ENCODE peak calls at places on chromosomes 6 and 20, in nine cellular contexts. F, H, I, M, P, E, V, Z and O are unnamed samples. For H3K9me3, the result is how much of the 10 kb centered on the place peaks cover.

GRCh38 chr6:144879436-144879835 is 594.3 kb downstream of the UTRN start:
- DNase-seq in I (no peak), Z (no peak), V (no peak), E (no peak), F (no peak), H (no peak), M (no peak), P (no peak), O (no peak)

GRCh38 chr6:18469486-18469885 is 82.3 kb downstream of the RNF144B start:
- DNase-seq in Z (no peak), H (no peak), I (no peak), E (no peak), V (no peak), M (no peak), F (no peak), P (no peak), O (no peak)

GRCh38 chr6:38489951-38490350 is 149.8 kb downstream of the BTBD9 start:
- DNase-seq in M (no peak), I (peak), F (no peak), E (no peak), Z (peak), P (no peak), H (no peak), V (no peak), O (no peak)

GRCh38 chr6:144647406-144647964 is 362.4 kb downstream of the UTRN start:
- DNase-seq in M (no peak), Z (no peak), H (no peak), I (peak), V (no peak), E (no peak), F (no peak), P (no peak), O (no peak)

GRCh38 chr6:39819676-39820075 is 27.5 kb downstream of the DAAM2 start:
- DNase-seq in P (no peak), E (no peak), M (no peak), H (no peak), V (no peak), I (no peak), Z (no peak), F (no peak), O (no peak)

GRCh38 chr20:53100476-53100911 is 128.3 kb downstream of the TSHZ2 start:
- DNase-seq in F (no peak), H (no peak), P (no peak), I (no peak), E (no peak), V (no peak), Z (no peak), M (peak), O (no peak)

GRCh38 chr20:50221501-50222323 is 31.1 kb downstream of the CEBPB start:
- DNase-seq in F (peak), M (no peak), P (peak), V (peak), H (peak), I (peak), E (no peak), Z (no peak), O (no peak)

GRCh38 chr6:53598584-53598983 is 53.7 kb upstream of the GCLC start:
- DNase-seq in E (no peak), M (no peak), P (no peak), H (no peak), F (no peak), Z (no peak), I (peak), V (no peak), O (no peak)

GRCh38 chr6:116405147-116405546 is 34.4 kb downstream of the DSE start:
- DNase-seq in E (no peak), P (no peak), V (no peak), H (no peak), F (no peak), M (no peak), I (peak), Z (no peak), O (no peak)

GRCh38 chr6:35297541-35298481 is at the start of gene DEF6:
- DNase-seq in E (peak), F (peak), H (peak), I (peak), V (peak), M (peak), P (peak), Z (peak), O (peak)

GRCh38 chr6:35049885-35050284 is 91.3 kb downstream of the TCP11 start:
- DNase-seq in F (peak), M (peak), H (no peak), I (peak), Z (peak), E (no peak), P (no peak), V (peak), O (no peak)

GRCh38 chr20:14951105-14951504 is 613.7 kb upstream of the FLRT3 start:
- DNase-seq in I (no peak), F (no peak), P (no peak), M (no peak), E (no peak), Z (no peak), H (no peak), V (no peak), O (no peak)

GRCh38 chr6:25981529-25982263 is 19.1 kb downstream of the TRIM38 start:
- DNase-seq in Z (no peak), I (no peak), P (no peak), E (no peak), V (no peak), M (no peak), H (no peak), F (peak), O (no peak)

GRCh38 chr6:106084106-106084963 is 1.8 kb upstream of the PRDM1 start:
- DNase-seq in V (no peak), Z (peak), P (no peak), E (no peak), F (no peak), H (no peak), I (peak), M (peak), O (no peak)

DNA sequence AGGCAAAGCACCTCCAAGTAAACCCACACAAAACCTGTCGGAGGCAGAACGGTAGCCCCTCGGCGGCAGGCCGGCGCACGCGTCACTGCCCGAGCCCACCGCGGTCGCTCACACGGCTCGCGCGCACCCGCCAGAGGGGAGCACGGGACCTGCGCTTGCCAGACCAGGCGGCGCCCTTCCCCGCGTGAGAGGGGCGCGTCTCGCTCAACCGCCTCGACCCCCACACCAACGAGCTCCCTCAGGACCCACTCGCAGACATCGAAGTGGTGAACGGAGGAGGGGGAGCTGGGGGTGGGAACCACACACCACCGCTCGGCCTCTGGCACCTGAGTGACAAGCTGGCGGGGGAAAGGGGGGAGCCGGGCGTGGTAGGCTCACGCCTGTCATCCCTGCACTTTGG is 1513.4 kb upstream of the DEFB115 start:
- DNase-seq in Z (no peak), E (no peak), V (no peak), F (no peak), I (no peak), M (no peak), H (no peak), P (peak), O (no peak)
- H3K9me3 ChIP-seq in Z (half or more), E (under half), V (under half), F (under half), I (under half), M (under half), H (under half), P (under half), O (under half)

DNA sequence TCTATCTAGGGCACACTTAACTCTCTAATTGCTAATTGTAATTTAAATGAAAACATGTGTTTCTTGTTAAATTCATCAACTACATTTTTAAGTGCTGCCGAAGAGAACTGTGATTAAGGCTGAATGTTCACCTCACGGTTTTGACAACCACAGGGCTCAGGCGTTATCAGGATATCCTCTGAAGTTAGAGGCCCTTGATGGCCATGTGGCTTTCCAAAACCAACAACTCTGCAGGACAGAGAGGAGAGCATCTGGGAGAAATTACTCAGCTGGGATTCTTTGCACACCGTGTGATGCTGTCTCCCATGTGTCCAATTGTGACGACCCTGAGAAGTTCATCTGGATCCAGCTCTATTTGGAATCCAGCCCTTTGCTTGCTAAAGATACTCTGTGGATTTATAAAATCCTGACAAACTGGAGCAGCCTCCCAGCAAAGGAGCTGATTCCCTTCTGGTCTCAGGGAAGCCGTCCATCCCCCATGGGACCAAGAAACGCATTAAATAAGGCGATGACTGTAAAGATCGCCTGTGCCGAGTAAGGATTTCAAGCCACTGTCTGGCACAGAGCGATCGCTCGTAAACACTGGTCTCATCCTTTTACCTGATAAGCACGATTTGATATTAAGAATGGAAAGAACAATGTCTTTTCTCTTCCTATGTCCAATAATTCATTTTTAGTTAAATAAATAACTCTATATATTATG is 401.1 kb downstream of the CD83 start:
- DNase-seq in I (no peak), F (no peak), M (no peak), E (no peak), H (no peak), Z (no peak), V (peak), P (no peak), O (no peak)
- H3K4me3 ChIP-seq in I (no peak), F (no peak), M (no peak), E (no peak), H (no peak), Z (no peak), V (no peak), P (no peak), O (no peak)

DNA sequence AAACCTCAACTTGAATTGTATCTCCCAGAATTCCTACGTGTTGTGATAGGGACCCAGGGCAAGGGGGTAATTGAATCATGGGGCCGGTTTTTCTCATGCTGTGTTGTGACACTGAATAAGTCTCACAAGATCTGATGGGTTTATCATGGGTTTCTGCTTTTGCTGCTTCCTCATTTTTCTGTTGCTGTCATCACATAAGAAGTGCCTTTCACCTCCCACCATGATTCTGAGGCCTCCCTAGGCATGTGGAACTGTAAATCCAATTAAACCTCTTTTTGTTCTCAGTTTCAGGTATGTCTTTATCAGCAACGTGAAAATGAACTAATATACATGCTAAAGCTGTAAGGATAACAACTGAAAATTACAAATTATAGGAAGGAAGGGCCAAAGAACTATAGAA is 88.3 kb downstream of the CDYL start:
- DNase-seq in F (no peak), M (no peak), Z (no peak), H (no peak), P (no peak), E (no peak), I (no peak), V (no peak), O (no peak)
- H3K9me3 ChIP-seq in F (under half), M (under half), Z (under half), H (under half), P (under half), E (under half), I (under half), V (under half), O (under half)

DNA sequence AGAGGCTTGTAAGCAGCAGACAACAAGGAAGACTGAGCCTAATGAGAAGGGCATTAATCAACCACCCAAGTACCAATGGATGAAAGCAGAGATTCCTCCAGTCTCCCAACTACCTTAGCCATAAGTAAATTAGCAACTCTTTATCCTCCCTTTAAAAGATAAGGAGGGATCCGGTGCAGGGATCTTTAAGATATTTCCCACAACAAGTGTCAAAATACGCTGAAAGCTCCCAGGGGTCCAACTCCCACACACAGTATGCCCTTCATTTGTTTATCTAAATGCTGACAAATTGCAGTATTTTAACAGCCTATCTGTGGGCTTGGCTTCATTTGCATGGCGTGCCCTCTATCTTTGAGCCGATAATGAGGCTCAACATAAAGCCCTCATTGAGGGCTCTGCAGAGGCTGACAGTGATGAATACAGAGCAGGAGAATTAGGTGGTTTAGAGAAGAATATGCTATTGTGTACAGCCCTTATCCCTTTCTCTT is 574.9 kb upstream of the JAG1 start:
- DNase-seq in I (no peak), M (no peak), E (no peak), F (no peak), V (no peak), H (no peak), P (no peak), Z (no peak), O (no peak)
- H3K4me3 ChIP-seq in I (no peak), M (no peak), E (no peak), F (no peak), V (no peak), H (no peak), P (no peak), Z (no peak), O (peak)

DNA sequence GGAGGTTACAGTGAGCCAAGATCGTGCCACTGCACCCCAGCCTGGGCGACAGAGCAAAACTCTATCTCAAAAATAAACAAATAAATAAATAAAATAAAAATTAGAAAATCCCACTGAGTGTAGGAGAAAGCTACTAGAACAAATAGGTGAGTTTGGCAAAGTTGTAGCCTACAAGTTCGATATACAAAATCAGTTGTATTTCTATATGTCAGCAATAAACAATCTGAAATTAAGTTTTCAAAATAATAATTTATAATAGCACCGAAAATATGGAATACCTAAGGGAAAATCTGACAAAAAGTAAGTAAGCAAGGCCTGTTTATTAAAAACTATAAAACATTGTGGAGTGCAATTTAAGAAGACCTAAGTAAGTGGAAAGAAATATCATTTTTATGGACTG is 5.1 kb upstream of the DEFB118 start:
- DNase-seq in H (no peak), E (no peak), M (no peak), Z (no peak), F (no peak), I (no peak), P (no peak), V (no peak), O (no peak)
- H3K9me3 ChIP-seq in H (under half), E (under half), M (under half), Z (under half), F (under half), I (under half), P (under half), V (under half), O (under half)

DNA sequence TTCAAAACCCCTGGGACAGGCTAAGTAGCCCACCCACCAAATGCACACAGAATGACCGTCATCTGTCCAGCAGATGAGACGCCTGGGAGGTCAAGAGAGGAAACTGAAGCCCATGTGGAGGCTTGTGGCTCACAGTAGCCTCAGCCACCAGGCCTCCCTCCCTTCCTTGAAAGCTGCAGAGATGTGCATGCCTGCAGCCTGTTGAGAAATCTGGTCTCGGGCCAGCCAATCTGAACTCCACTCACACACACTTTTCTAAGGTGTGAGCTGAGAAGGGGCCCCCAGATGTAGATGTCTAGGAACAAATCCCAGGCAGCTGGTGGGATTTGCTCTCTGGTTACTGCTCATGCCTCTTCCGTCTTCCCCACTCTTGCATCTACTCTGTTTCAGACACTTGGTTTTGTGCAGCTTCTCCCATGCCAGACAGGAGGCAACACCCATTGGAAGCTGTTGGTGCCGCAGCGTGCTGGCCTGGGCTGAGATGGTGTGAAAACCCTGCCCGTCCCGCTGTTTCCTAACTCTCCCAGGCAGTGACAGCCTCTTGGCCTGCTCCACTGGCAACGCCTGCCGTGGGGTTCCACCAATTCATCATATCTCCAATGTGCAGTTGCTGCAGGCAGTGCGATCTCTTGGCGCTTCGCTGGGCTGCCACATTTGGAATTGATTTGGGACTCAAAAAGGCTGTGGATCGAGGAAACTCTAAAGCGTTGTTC is 24.1 kb upstream of the PAX1 start:
- DNase-seq in P (no peak), Z (no peak), H (no peak), M (peak), V (no peak), F (no peak), E (no peak), I (no peak), O (no peak)
- H3K4me3 ChIP-seq in P (no peak), Z (no peak), H (peak), M (no peak), V (no peak), F (no peak), E (no peak), I (no peak), O (no peak)

DNA sequence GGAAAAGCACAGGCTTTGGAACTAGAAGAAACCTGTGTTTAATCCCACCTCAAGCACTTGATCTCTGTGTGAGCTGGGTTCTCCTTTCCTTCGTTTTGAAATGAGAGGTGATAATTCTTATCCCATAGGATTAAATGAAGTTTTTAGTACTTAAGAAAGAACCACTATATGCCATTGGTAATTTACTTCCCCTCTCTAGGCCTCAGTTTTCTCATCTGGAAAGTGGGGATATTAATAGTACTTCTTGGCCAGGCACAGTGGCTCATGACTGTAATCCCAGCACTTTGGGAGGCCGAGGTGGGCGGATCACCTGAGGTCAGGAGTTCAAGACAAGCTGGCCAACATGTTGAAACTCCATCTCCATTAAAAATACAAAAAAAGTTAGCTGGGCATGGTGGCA is 14.1 kb downstream of the REM1 start:
- DNase-seq in M (no peak), V (no peak), P (no peak), I (no peak), F (no peak), Z (no peak), H (no peak), E (no peak), O (no peak)
- H3K9me3 ChIP-seq in M (under half), V (under half), P (under half), I (under half), F (under half), Z (under half), H (under half), E (under half), O (under half)

GRCh38 chr20:63215101-63216040 is 560 bp downstream of the YTHDF1 start:
- DNase-seq in Z (no peak), E (no peak), F (peak), P (peak), I (peak), V (no peak), M (no peak), H (no peak), O (no peak)

GRCh38 chr20:63216041-63216848 is at the start of gene YTHDF1:
- DNase-seq in I (peak), M (peak), H (peak), P (peak), F (peak), E (peak), V (peak), Z (peak), O (peak)

GRCh38 chr20:63212792-63213191 is 3.1 kb downstream of the YTHDF1 start:
- DNase-seq in M (no peak), P (peak), E (no peak), H (no peak), V (no peak), I (no peak), F (no peak), Z (no peak), O (no peak)

GRCh38 chr20:63212393-63212730 is 3.6 kb downstream of the YTHDF1 start:
- DNase-seq in V (no peak), E (no peak), I (no peak), H (no peak), F (no peak), M (no peak), P (peak), Z (no peak), O (no peak)

DNA sequence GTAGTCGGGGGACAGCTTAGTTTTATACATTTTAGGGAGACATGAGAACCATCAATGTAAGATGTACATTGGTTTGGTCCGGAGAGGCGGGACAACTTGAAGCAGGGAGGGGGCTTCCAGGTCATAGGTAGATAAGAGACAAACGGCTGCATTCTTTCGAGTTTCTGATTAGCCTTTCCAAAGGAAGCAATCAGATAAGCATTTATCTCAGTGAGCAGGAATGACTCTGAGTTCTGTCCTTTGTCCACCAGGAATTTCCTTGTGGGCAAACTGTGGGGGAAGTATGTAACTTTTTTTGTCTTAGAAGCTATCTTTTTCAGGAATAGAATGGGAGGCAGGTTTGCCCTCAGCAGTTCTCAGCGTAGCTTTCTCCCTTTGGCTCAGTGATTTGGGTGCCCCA is 1.4 kb downstream of the YTHDF1 start:
- DNase-seq in H (no peak), P (no peak), E (no peak), I (no peak), F (no peak), V (no peak), Z (no peak), M (no peak), O (no peak)
- H3K4me3 ChIP-seq in H (peak), P (peak), E (no peak), I (peak), F (no peak), V (peak), Z (peak), M (no peak), O (no peak)